ENCODE peak calls at places on chromosomes 16 and 17, in five cellular contexts. One of them, this sample, is unnamed.

GRCh38 chr17:787641-788221 is 5.6 kb downstream of the MRM3 start:
- DNase-seq in renal cortical epithelial cell: no peak
- DNase-seq in hepatocyte: no peak
- DNase-seq in fibroblast of the conjunctiva: no peak
- DNase-seq in A172: no peak
- DNase-seq in this sample: peak

GRCh38 chr16:60199154-60199553 is 1465.0 kb upstream of the GOT2 start:
- DNase-seq in renal cortical epithelial cell: no peak
- DNase-seq in fibroblast of the conjunctiva: no peak
- DNase-seq in hepatocyte: no peak
- DNase-seq in A172: no peak
- DNase-seq in this sample: no peak

GRCh38 chr16:57700801-57701551 is 6.4 kb downstream of the DRC7 start:
- DNase-seq in fibroblast of the conjunctiva: no peak
- DNase-seq in hepatocyte: peak
- DNase-seq in renal cortical epithelial cell: no peak
- DNase-seq in A172: no peak
- DNase-seq in this sample: no peak

GRCh38 chr17:66522591-66523272 is 220.3 kb downstream of the PRKCA start:
- DNase-seq in hepatocyte: no peak
- DNase-seq in A172: no peak
- DNase-seq in renal cortical epithelial cell: no peak
- DNase-seq in fibroblast of the conjunctiva: no peak
- DNase-seq in this sample: no peak

GRCh38 chr16:23496826-23497542 is 13.3 kb downstream of the GGA2 start:
- DNase-seq in hepatocyte: peak
- DNase-seq in renal cortical epithelial cell: peak
- DNase-seq in fibroblast of the conjunctiva: no peak
- DNase-seq in A172: peak
- DNase-seq in this sample: peak

GRCh38 chr16:76335187-76335974 is 58.2 kb downstream of the CNTNAP4 start:
- DNase-seq in A172: no peak
- DNase-seq in fibroblast of the conjunctiva: peak
- DNase-seq in hepatocyte: no peak
- DNase-seq in renal cortical epithelial cell: no peak
- DNase-seq in this sample: no peak

GRCh38 chr17:17840751-17841591 is 4.2 kb upstream of the SREBF1 start:
- DNase-seq in fibroblast of the conjunctiva: no peak
- DNase-seq in hepatocyte: no peak
- DNase-seq in renal cortical epithelial cell: peak
- DNase-seq in A172: peak
- DNase-seq in this sample: no peak

GRCh38 chr16:19898924-19899604 is 14.4 kb upstream of the GPRC5B start:
- DNase-seq in fibroblast of the conjunctiva: peak
- DNase-seq in hepatocyte: peak
- DNase-seq in renal cortical epithelial cell: peak
- DNase-seq in A172: peak
- DNase-seq in this sample: peak

GRCh38 chr16:67013238-67013822 is 15.6 kb upstream of the CBFB start:
- DNase-seq in A172: no peak
- DNase-seq in fibroblast of the conjunctiva: no peak
- DNase-seq in renal cortical epithelial cell: no peak
- DNase-seq in hepatocyte: no peak
- DNase-seq in this sample: no peak

GRCh38 chr16:50991006-50991405 is 160.1 kb downstream of the SALL1 start:
- DNase-seq in hepatocyte: no peak
- DNase-seq in renal cortical epithelial cell: no peak
- DNase-seq in fibroblast of the conjunctiva: no peak
- DNase-seq in A172: no peak
- DNase-seq in this sample: no peak

GRCh38 chr17:8939496-8940334 is 25.8 kb downstream of the PIK3R5 start:
- DNase-seq in hepatocyte: no peak
- DNase-seq in fibroblast of the conjunctiva: no peak
- DNase-seq in renal cortical epithelial cell: no peak
- DNase-seq in A172: no peak
- DNase-seq in this sample: no peak

GRCh38 chr17:1871743-1872142 is 41.9 kb downstream of the RPA1 start:
- DNase-seq in A172: no peak
- DNase-seq in hepatocyte: no peak
- DNase-seq in fibroblast of the conjunctiva: no peak
- DNase-seq in renal cortical epithelial cell: no peak
- DNase-seq in this sample: no peak